ENCODE peak calls at places on chromosomes 11 and 22, in four cellular contexts. G, S, Y and O are unnamed samples.

GRCh38 chr11:102171101-102171500 is 60.9 kb downstream of the YAP1 start:
- DNase-seq in S (no peak), G (peak), Y (no peak), O (peak)

GRCh38 chr22:39123811-39124668 is 27.0 kb downstream of the APOBEC3H start:
- DNase-seq in S (no peak), Y (no peak), G (no peak), O (no peak)

GRCh38 chr22:41530612-41531421 is 13.5 kb downstream of the POLR3H start:
- DNase-seq in S (no peak), Y (no peak), G (no peak), O (no peak)

GRCh38 chr11:121889931-121890330 is 226.1 kb downstream of the BLID start:
- DNase-seq in S (no peak), Y (no peak), G (peak), O (peak)

GRCh38 chr11:69216609-69217008 is 60.9 kb downstream of the SMIM38 start:
- DNase-seq in G (no peak), Y (no peak), S (no peak), O (no peak)

GRCh38 chr22:39090426-39091064 is 6.5 kb upstream of the APOBEC3H start:
- DNase-seq in Y (peak), S (no peak), G (no peak), O (no peak)

GRCh38 chr11:74648894-74649293 is 56.5 kb downstream of the POLD3 start:
- DNase-seq in S (peak), Y (no peak), G (no peak), O (no peak)

GRCh38 chr11:7020183-7020917 is at the start of the genes NLRP14 and ZNF214:
- DNase-seq in G (peak), S (peak), Y (peak), O (peak)

GRCh38 chr11:12029738-12030363 is 21.4 kb upstream of the DKK3 start:
- DNase-seq in Y (no peak), S (no peak), G (no peak), O (peak)

GRCh38 chr11:85653048-85653447 is 5.3 kb downstream of the TMEM126A start:
- DNase-seq in S (no peak), G (no peak), Y (no peak), O (no peak)

GRCh38 chr11:111977141-111978027 is 40.2 kb downstream of the DIXDC1 start:
- DNase-seq in Y (peak), S (no peak), G (peak), O (peak)

GRCh38 chr11:62295504-62295903 is 3.4 kb downstream of the SCGB1D4 start:
- DNase-seq in S (no peak), Y (no peak), G (peak), O (peak)

GRCh38 chr11:16321148-16321547 is 35.2 kb downstream of the SOX6 start:
- DNase-seq in Y (no peak), S (no peak), G (peak), O (no peak)

GRCh38 chr11:95426823-95427462 is 195.9 kb upstream of the SESN3 start:
- DNase-seq in Y (no peak), S (no peak), G (no peak), O (peak)

GRCh38 chr11:14873632-14874031 is 18.4 kb downstream of the CYP2R1 start:
- DNase-seq in Y (no peak), G (no peak), S (no peak), O (no peak)

GRCh38 chr11:12376259-12376971 is 956 bp upstream of the PARVA start:
- DNase-seq in S (peak), Y (peak), G (peak), O (peak)

GRCh38 chr22:23424031-23424430 is 156.1 kb downstream of the IGLL1 start:
- DNase-seq in Y (no peak), G (no peak), S (no peak), O (no peak)

GRCh38 chr11:75214843-75215242 is 25.7 kb upstream of the TPBGL start:
- DNase-seq in G (no peak), S (no peak), Y (no peak), O (no peak)

GRCh38 chr11:34651551-34651950 is 30.7 kb downstream of the EHF start:
- DNase-seq in G (no peak), S (no peak), Y (no peak), O (no peak)

GRCh38 chr11:41274831-41275230 is 184.6 kb downstream of the LRRC4C start:
- DNase-seq in G (no peak), Y (no peak), S (no peak), O (no peak)

GRCh38 chr11:95299078-95299611 is 68.1 kb upstream of the SESN3 start:
- DNase-seq in Y (no peak), S (no peak), G (peak), O (no peak)

GRCh38 chr22:38802671-38803121 is 8.8 kb upstream of the DNAL4 start:
- DNase-seq in Y (peak), G (peak), S (peak), O (peak)

GRCh38 chr11:3855808-3856491 is 486 bp downstream of the STIM1 start:
- DNase-seq in S (no peak), Y (peak), G (no peak), O (no peak)

GRCh38 chr11:57425565-57426438 is 1.1 kb downstream of the SLC43A3 start:
- DNase-seq in Y (peak), G (no peak), S (no peak), O (peak)

DNA sequence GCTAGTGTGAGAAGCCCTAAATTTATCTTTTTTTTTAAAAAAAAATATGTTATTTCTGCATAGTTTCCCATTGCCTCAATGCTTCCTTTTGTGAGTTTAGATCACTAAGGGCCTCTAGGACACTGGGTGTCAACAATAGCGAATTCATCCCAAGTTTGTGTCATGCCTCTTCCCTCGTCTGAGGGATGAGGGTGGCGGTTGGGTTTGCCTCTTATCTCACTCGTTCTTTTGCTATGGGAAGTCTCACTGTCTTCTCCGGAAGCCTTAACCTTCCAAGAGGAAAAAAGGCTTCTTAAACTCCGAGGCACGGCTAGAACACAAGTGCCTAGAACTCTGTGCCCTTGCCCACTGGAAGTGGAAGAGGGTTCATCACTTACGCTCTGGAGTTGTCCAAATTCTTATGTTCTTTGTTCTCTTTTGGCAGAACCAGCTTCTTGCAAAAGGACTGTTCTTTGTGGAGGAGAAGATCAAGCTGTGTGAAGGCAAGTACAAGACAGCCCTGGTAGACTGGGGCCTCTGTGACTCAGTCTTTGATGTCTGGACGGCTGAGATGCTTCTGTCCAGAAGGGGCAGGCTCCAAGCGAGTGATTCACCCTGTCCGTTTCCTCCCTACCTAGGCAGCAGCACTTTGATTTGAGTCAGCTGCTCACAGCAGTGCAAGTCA is 78.5 kb downstream of the TRAF6 start:
- DNase-seq in S (peak), Y (peak), G (peak), O (peak)
- TF ChIP-seq CTCF in S (peak), Y (no peak), G (peak), O (peak)

GRCh38 chr11:88418508-88418907 is 81.0 kb upstream of the CTSC start:
- DNase-seq in Y (no peak), G (no peak), S (no peak), O (no peak)

GRCh38 chr11:88411265-88411664 is 73.7 kb upstream of the CTSC start:
- DNase-seq in Y (no peak), G (peak), S (peak), O (peak)

GRCh38 chr11:88414385-88414861 is 76.9 kb upstream of the CTSC start:
- DNase-seq in Y (peak), G (peak), S (peak), O (peak)

GRCh38 chr11:88414981-88415391 is 77.5 kb upstream of the CTSC start:
- DNase-seq in Y (no peak), S (no peak), G (peak), O (no peak)

DNA sequence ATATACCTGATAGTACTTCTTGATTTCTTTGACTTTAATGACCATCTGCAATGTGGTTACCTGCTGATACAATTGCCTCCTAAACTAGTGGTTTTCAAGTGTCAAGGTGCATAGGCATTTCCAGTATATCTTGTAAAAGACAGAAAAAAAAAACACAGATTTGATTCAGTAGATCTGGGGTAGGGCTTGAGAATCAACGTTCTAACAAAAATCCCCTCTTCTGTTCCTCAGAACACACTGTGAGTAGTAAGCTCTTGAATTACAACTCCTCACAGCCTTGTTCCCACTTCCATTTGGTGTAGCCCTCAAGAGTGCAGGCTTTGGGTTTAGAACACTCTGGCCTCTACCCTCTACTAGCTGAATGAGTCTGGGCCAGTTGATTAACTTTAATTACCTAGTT is 78.0 kb upstream of the CTSC start:
- DNase-seq in G (no peak), Y (no peak), S (no peak), O (no peak)
- H3K4me3 ChIP-seq in G (no peak), Y (no peak), S (no peak), O (no peak)

GRCh38 chr11:65791719-65792213 is 4.9 kb downstream of the OVOL1 start:
- DNase-seq in G (no peak), Y (no peak), S (no peak), O (peak)
- TF ChIP-seq CTCF in G (no peak), Y (no peak), S (no peak), O (no peak)

GRCh38 chr11:64249038-64249437 is 2.3 kb upstream of the PLCB3 start:
- DNase-seq in S (no peak), G (no peak), Y (no peak), O (no peak)

GRCh38 chr11:64251722-64251985 is 324 bp downstream of the PLCB3 start:
- DNase-seq in S (no peak), G (no peak), Y (no peak), O (no peak)

GRCh38 chr11:64250875-64251721 is at the start of gene PLCB3:
- DNase-seq in Y (peak), G (no peak), S (no peak), O (no peak)

GRCh38 chr11:64249563-64250405 is 1.5 kb upstream of the PLCB3 start:
- DNase-seq in G (no peak), S (no peak), Y (no peak), O (no peak)

DNA sequence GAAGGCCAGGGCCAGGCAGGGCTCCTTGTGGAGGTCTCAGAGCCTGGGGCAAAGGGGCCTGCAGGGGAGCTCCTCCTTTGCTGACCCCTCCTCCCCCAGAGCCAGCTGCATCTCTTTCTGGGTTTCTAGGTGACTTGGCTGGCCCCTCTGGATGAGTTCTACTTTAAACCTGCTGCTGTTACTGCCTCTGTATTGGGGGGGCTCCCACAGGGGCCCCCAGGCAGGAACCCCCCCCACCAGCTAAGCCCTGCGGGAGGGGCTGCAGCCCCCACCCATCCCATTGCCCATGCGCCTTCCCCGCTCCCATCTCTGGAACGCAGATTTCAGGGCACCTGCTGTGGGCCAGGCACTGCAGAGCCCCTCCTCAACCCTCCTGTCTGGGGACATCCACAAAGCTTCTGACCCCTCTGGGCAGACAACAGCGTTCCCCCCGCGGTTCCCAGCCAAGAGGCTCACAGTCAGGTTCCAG is 890 bp upstream of the PLCB3 start:
- DNase-seq in G (no peak), Y (no peak), S (no peak), O (no peak)
- H3K4me3 ChIP-seq in G (peak), Y (no peak), S (peak), O (peak)

DNA sequence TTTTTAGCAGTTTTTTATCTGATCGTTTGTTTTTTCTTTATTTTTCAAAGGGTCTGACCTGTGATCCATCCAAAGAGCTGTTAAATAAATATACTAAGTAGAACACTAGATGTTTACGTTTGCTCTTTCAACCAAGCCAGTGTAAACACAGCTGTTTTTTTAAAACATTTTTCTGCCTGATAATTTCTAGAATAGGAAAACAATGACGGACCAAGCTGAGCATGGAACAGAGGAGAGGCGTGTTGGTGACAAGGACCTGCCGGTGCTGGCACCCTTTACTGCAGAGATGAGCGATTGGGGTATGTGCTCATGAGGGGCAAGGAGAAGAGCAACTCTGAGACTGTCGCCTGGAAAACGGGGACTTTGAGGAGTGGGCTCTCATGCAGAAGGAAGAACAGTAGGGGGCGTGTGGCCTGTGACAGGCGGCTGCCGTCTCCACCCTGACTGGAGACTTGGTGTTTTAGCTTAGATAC is 28.6 kb upstream of the PANX2 start:
- DNase-seq in S (no peak), G (no peak), Y (no peak), O (no peak)
- TF ChIP-seq CTCF in S (no peak), G (peak), Y (no peak), O (no peak)

GRCh38 chr22:22027955-22028354 is 45.4 kb upstream of the TOP3B start:
- DNase-seq in Y (no peak), G (no peak), S (no peak), O (no peak)

GRCh38 chr22:22024440-22024839 is 41.9 kb upstream of the TOP3B start:
- DNase-seq in S (no peak), Y (no peak), G (no peak), O (no peak)

GRCh38 chr22:22025320-22026156 is 43.0 kb upstream of the TOP3B start:
- DNase-seq in G (no peak), S (no peak), Y (no peak), O (no peak)

GRCh38 chr22:22023581-22024137 is 41.1 kb upstream of the TOP3B start:
- DNase-seq in Y (no peak), G (no peak), S (no peak), O (no peak)

GRCh38 chr22:22026157-22026831 is 43.7 kb upstream of the TOP3B start:
- DNase-seq in S (no peak), G (no peak), Y (no peak), O (no peak)
- H3K4me3 ChIP-seq in S (no peak), G (no peak), Y (no peak), O (no peak)

GRCh38 chr11:11016123-11016522 is 158.3 kb upstream of the ZBED5 start:
- DNase-seq in S (no peak), G (no peak), Y (no peak), O (peak)

GRCh38 chr11:11011617-11012016 is 153.8 kb upstream of the ZBED5 start:
- DNase-seq in S (no peak), Y (no peak), G (no peak), O (no peak)

GRCh38 chr11:11010624-11011127 is 152.8 kb upstream of the ZBED5 start:
- DNase-seq in Y (peak), G (peak), S (no peak), O (peak)
- TF ChIP-seq CTCF in Y (peak), G (peak), S (peak), O (no peak)

GRCh38 chr11:33259869-33260268 is 2.7 kb downstream of the HIPK3 start:
- DNase-seq in S (no peak), Y (no peak), G (no peak), O (no peak)
- H3K4me3 ChIP-seq in S (peak), Y (no peak), G (peak), O (peak)

DNA sequence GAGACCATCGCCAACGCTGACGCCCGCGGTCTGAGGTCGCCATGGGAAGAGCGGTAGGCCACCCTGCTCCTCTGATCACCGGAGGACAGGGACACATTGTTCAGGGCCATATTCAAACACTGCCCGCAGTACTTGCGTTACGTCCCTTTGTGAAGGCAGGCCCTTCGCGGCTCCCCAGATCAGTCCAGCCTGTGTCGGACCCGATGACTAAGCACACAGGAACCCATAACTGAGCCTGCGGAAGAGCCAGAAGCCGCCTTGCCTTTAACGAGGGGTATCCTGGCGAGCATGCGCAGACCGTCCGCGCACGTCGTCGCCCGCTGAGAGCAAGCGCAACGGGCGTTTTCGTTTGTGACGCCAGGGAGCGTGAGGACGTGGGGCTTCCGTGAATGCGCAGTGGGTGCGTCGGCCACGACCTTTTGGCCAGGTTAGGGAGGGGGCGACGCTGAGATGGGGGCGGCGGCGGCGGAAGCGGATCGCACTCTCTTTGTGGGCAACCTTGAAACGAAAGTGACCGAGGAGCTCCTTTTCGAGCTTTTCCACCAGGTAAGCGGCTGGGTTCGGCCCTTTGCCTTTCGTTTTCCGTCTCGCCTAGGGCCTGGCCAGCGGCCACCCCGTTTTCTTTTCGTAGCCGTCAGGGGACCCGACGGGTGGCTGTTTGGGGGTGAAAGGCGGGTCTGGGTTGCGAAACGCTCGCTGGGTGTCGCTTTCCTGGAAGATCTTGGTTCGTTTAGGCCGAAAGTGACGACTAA is at the start of the genes C11orf71 and RBM7:
- DNase-seq in G (peak), S (peak), Y (peak), O (peak)
- TF ChIP-seq CTCF in G (no peak), S (no peak), Y (peak), O (no peak)

GRCh38 chr11:71095294-71095850 is 157.0 kb downstream of the SHANK2 start:
- DNase-seq in Y (no peak), G (no peak), S (no peak), O (no peak)
- H3K4me3 ChIP-seq in Y (no peak), G (no peak), S (no peak), O (no peak)